ENCODE peak calls at places on chromosomes 3 and 15, in seven cellular contexts. T, Z, S, L, N, P and G are unnamed samples.
A peak's percentile ranks its signal among the peaks of the same experiment; 100 is the strongest.

GRCh38 chr3:18086078-18086477 is 339.1 kb downstream of the SATB1 start:
- DNase-seq in T (no peak), Z (no peak), S (no peak), L (no peak), N (no peak), P (no peak), G (no peak)

GRCh38 chr3:54863806-54864205 is 64.1 kb downstream of the LRTM1 start:
- DNase-seq in T (no peak), Z (no peak), S (no peak), L (no peak), N (no peak), P (no peak), G (no peak)

GRCh38 chr3:73094127-73094526 is 32.7 kb downstream of the EBLN2 start:
- DNase-seq in T (no peak), Z (no peak), S (no peak), L (no peak), N (no peak), P (no peak), G (no peak)

GRCh38 chr3:49295489-49296058 is 18.5 kb upstream of the C3orf62 start:
- DNase-seq in T (peak; percentile 18), Z (peak; percentile 48), S (peak; percentile 32), L (no peak), N (peak; percentile 33), P (no peak), G (no peak)

GRCh38 chr3:12963184-12963868 is 109.9 kb downstream of the IQSEC1 start:
- DNase-seq in T (no peak), Z (no peak), S (no peak), L (no peak), N (no peak), P (no peak), G (no peak)

GRCh38 chr15:74332611-74333010 is 34.8 kb downstream of the CYP11A1 start:
- DNase-seq in T (no peak), Z (no peak), S (no peak), L (peak; percentile 11), N (no peak), P (no peak), G (no peak)

GRCh38 chr3:33883538-33884203 is 85.2 kb downstream of the PDCD6IP start:
- DNase-seq in T (peak; percentile 43), Z (peak; percentile 51), S (peak; percentile 49), L (no peak), N (peak; percentile 41), P (peak; percentile 60), G (peak; percentile 41)

GRCh38 chr3:12583280-12583679 is 26.4 kb downstream of the MKRN2 start:
- DNase-seq in T (no peak), Z (no peak), S (no peak), L (no peak), N (no peak), P (no peak), G (no peak)

GRCh38 chr15:58182460-58183163 is 44.4 kb downstream of the AQP9 start:
- DNase-seq in T (peak; percentile 62), Z (peak; percentile 73), S (no peak), L (peak; percentile 35), N (no peak), P (peak; percentile 69), G (peak; percentile 71)

GRCh38 chr15:101361418-101361817 is 66.4 kb upstream of the SNRPA1 start:
- DNase-seq in T (no peak), Z (peak; percentile 9), S (no peak), L (no peak), N (no peak), P (no peak), G (no peak)

GRCh38 chr3:97138914-97139541 is 324.6 kb downstream of the EPHA6 start:
- DNase-seq in T (no peak), Z (no peak), S (no peak), L (no peak), N (no peak), P (no peak), G (no peak)
- TF ChIP-seq CTCF in T (peak; percentile 56), Z (no peak), S (no peak), L (no peak), N (peak; percentile 15), P (no peak), G (peak; percentile 15)

GRCh38 chr15:39743611-39744010 is 39.0 kb downstream of the FSIP1 start:
- DNase-seq in T (no peak), Z (no peak), S (peak; percentile 14), L (no peak), N (no peak), P (no peak), G (no peak)

GRCh38 chr15:39745415-39745814 is 37.2 kb downstream of the FSIP1 start:
- DNase-seq in T (no peak), Z (no peak), S (no peak), L (no peak), N (no peak), P (no peak), G (no peak)

GRCh38 chr15:39746176-39746575 is 36.5 kb downstream of the FSIP1 start:
- DNase-seq in T (no peak), Z (peak; percentile 61), S (no peak), L (no peak), N (no peak), P (no peak), G (no peak)

GRCh38 chr15:39746714-39747276 is 35.8 kb downstream of the FSIP1 start:
- DNase-seq in T (no peak), Z (no peak), S (no peak), L (no peak), N (no peak), P (no peak), G (no peak)

GRCh38 chr15:39744334-39745103 is 38.1 kb downstream of the FSIP1 start:
- DNase-seq in T (no peak), Z (no peak), S (no peak), L (no peak), N (no peak), P (no peak), G (no peak)
- TF ChIP-seq CTCF in T (no peak), Z (no peak), S (no peak), L (no peak), N (no peak), P (no peak), G (no peak)

GRCh38 chr3:69385723-69386483 is at the start of gene FRMD4B:
- DNase-seq in T (peak; percentile 71), Z (peak; percentile 18), S (no peak), L (peak; percentile 91), N (no peak), P (peak; percentile 58), G (peak; percentile 81)
- TF ChIP-seq CTCF in T (no peak), Z (peak; percentile 26), S (peak; percentile 56), L (no peak), N (no peak), P (peak; percentile 16), G (no peak)

GRCh38 chr3:194661374-194661773 is 10.6 kb downstream of the LSG1 start:
- DNase-seq in T (no peak), Z (peak; percentile 62), S (no peak), L (no peak), N (no peak), P (no peak), G (no peak)

GRCh38 chr3:194661946-194662345 is 10.0 kb downstream of the LSG1 start:
- DNase-seq in T (no peak), Z (peak; percentile 3), S (no peak), L (no peak), N (no peak), P (no peak), G (no peak)

GRCh38 chr3:194667363-194667762 is 4.6 kb downstream of the LSG1 start:
- DNase-seq in T (no peak), Z (peak; percentile 50), S (no peak), L (no peak), N (no peak), P (no peak), G (no peak)

GRCh38 chr3:194659778-194660177 is 12.2 kb downstream of the LSG1 start:
- DNase-seq in T (no peak), Z (no peak), S (no peak), L (no peak), N (no peak), P (no peak), G (no peak)

GRCh38 chr3:194664857-194665256 is 7.1 kb downstream of the LSG1 start:
- DNase-seq in T (no peak), Z (peak; percentile 87), S (peak; percentile 65), L (no peak), N (no peak), P (no peak), G (no peak)
- TF ChIP-seq CTCF in T (no peak), Z (peak; percentile 38), S (no peak), L (no peak), N (no peak), P (no peak), G (no peak)

DNA sequence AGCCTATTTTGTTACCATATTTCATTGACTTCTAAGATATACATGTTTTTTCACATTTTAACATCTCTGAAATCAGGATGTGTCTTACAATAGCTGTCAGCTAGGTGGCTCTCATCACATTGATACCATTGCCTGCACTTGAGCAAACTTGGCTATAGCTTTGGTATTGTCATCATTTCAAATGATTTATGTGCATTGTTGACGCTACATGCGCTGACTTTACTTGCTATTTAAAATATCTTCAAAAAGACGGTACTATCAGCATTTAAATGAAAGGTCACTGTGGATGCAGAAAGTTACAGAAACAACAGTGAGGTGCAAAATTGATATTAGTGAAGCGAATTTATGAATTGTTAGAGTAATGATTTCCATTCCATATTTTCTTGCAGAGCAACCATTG is 54.0 kb upstream of the ABHD2 start:
- DNase-seq in T (no peak), Z (peak; percentile 41), S (peak; percentile 23), L (no peak), N (no peak), P (no peak), G (no peak)
- TF ChIP-seq CTCF in T (no peak), Z (peak; percentile 41), S (peak; percentile 64), L (no peak), N (peak; percentile 66), P (peak; percentile 39), G (peak; percentile 18)

GRCh38 chr3:2927252-2927651 is 182.9 kb downstream of the IL5RA start:
- DNase-seq in T (no peak), Z (no peak), S (no peak), L (no peak), N (no peak), P (no peak), G (no peak)

GRCh38 chr3:2923390-2923789 is 186.8 kb downstream of the IL5RA start:
- DNase-seq in T (no peak), Z (no peak), S (no peak), L (no peak), N (no peak), P (peak; percentile 8), G (peak; percentile 11)

GRCh38 chr3:2920103-2920502 is 190.1 kb downstream of the IL5RA start:
- DNase-seq in T (no peak), Z (no peak), S (no peak), L (no peak), N (no peak), P (no peak), G (no peak)

DNA sequence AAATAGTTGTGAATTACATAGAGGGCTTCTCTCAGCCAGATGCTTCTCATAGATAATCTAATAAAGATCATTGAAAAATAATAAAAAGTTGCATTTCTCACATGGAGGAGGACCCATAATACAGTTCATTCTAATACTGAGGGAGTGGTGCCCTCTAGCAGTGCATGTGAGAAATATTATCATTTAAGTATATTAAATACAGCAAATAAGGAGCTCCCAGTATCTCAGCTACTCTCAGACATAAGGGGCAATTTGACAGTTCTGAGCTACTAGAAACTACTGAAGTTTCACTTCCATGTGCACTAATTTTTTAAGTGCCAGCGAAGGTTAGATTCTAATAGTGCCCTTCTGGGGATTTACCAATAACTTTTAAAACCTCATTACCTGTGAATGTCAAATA is 188.3 kb downstream of the IL5RA start:
- DNase-seq in T (no peak), Z (peak; percentile 11), S (no peak), L (no peak), N (no peak), P (peak; percentile 59), G (peak; percentile 12)
- TF ChIP-seq CTCF in T (no peak), Z (peak; percentile 18), S (no peak), L (peak; percentile 47), N (peak; percentile 20), P (peak; percentile 72), G (no peak)

GRCh38 chr3:127092776-127093175 is 100.2 kb upstream of the PRR23E start:
- DNase-seq in T (no peak), Z (no peak), S (no peak), L (no peak), N (no peak), P (no peak), G (no peak)
- TF ChIP-seq CTCF in T (no peak), Z (no peak), S (no peak), L (no peak), N (peak; percentile 8), P (no peak), G (no peak)